ENCODE peak calls at places on chromosome X, in five cellular contexts. One of them, this sample, is unnamed.

GRCh38 chrX:108737754-108738153 is 1.4 kb upstream of the IRS4 start:
- DNase-seq in HuH-7.5: no peak
- DNase-seq in T-helper 2 cell: no peak
- DNase-seq in epithelial cell of esophagus: no peak
- DNase-seq in HS-27A: no peak
- DNase-seq in this sample: no peak

GRCh38 chrX:44433556-44433955 is 90.1 kb upstream of the EFHC2 start:
- DNase-seq in HuH-7.5: no peak
- DNase-seq in T-helper 2 cell: no peak
- DNase-seq in epithelial cell of esophagus: peak
- DNase-seq in HS-27A: no peak
- DNase-seq in this sample: no peak

GRCh38 chrX:56068274-56068758 is 163.8 kb upstream of the KLF8 start:
- DNase-seq in HuH-7.5: no peak
- DNase-seq in T-helper 2 cell: no peak
- DNase-seq in epithelial cell of esophagus: peak
- DNase-seq in HS-27A: no peak
- DNase-seq in this sample: no peak

GRCh38 chrX:68808686-68809357 is 20.0 kb upstream of the EFNB1 start:
- DNase-seq in HuH-7.5: no peak
- DNase-seq in T-helper 2 cell: no peak
- DNase-seq in epithelial cell of esophagus: no peak
- DNase-seq in HS-27A: no peak
- DNase-seq in this sample: no peak

GRCh38 chrX:40154853-40155616 is 57.3 kb upstream of the BCOR start:
- DNase-seq in HuH-7.5: peak
- DNase-seq in T-helper 2 cell: no peak
- DNase-seq in epithelial cell of esophagus: no peak
- DNase-seq in HS-27A: no peak
- DNase-seq in this sample: no peak

GRCh38 chrX:65821721-65822496 is 154.5 kb downstream of the MSN start:
- DNase-seq in HuH-7.5: no peak
- DNase-seq in T-helper 2 cell: peak
- DNase-seq in epithelial cell of esophagus: peak
- DNase-seq in HS-27A: no peak
- DNase-seq in this sample: peak

GRCh38 chrX:10089378-10089795 is 67.4 kb upstream of the CLCN4 start:
- DNase-seq in HuH-7.5: no peak
- DNase-seq in T-helper 2 cell: no peak
- DNase-seq in epithelial cell of esophagus: no peak
- DNase-seq in HS-27A: no peak
- DNase-seq in this sample: no peak

GRCh38 chrX:103464071-103464773 is 55.1 kb downstream of the RAB40A start:
- DNase-seq in HuH-7.5: no peak
- DNase-seq in T-helper 2 cell: no peak
- DNase-seq in epithelial cell of esophagus: peak
- DNase-seq in HS-27A: no peak
- DNase-seq in this sample: no peak

GRCh38 chrX:100819534-100819836 is 706 bp upstream of the CSTF2 start:
- DNase-seq in HuH-7.5: no peak
- DNase-seq in T-helper 2 cell: no peak
- DNase-seq in epithelial cell of esophagus: no peak
- DNase-seq in HS-27A: no peak
- DNase-seq in this sample: peak

This sample was measured in activated T-cell treated with anti-CD3 and anti-CD28 coated beads for 4 hours.